ENCODE peak calls at places on chromosomes 1 and 21, in seven cellular contexts. Q is transverse colon, E is HepG2, H is sigmoid colon, W is stomach, C is A549, B is GM12878. O is an unnamed sample. For H3K4me1 and H3K9me3, the result is how much of the 10 kb centered on the place peaks cover.

GRCh38 chr1:24364975-24365678 is 46.0 kb downstream of the GRHL3 start:
- DNase-seq in H (peak), W (no peak), Q (no peak), C (peak), B (peak), E (no peak), O (no peak)

GRCh38 chr1:205396972-205397616 is 24.8 kb downstream of the LEMD1 start:
- DNase-seq in B (peak), C (peak), Q (peak), E (peak), H (no peak), W (no peak), O (no peak)

GRCh38 chr1:244801246-244801645 is 34.2 kb upstream of the COX20 start:
- DNase-seq in Q (peak), H (no peak), B (no peak), W (peak), C (peak), E (peak), O (peak)

GRCh38 chr1:87853576-87854351 is 525.1 kb downstream of the LMO4 start:
- DNase-seq in C (no peak), E (no peak), W (no peak), H (no peak), B (no peak), Q (no peak), O (no peak)

GRCh38 chr1:209405183-209405823 is 178.2 kb upstream of the CAMK1G start:
- DNase-seq in H (no peak), C (no peak), Q (no peak), E (no peak), B (no peak), W (no peak), O (no peak)

GRCh38 chr1:10693497-10694273 is 102.8 kb downstream of the CASZ1 start:
- DNase-seq in B (no peak), E (no peak), W (no peak), C (peak), H (no peak), Q (peak), O (peak)

GRCh38 chr21:21845901-21846396 is 847.7 kb downstream of the NCAM2 start:
- DNase-seq in H (no peak), W (no peak), C (no peak), E (no peak), B (no peak), Q (no peak), O (no peak)

GRCh38 chr1:233304489-233305102 is 9.1 kb upstream of the PCNX2 start:
- DNase-seq in W (no peak), Q (no peak), H (no peak), B (no peak), C (no peak), E (no peak), O (no peak)

GRCh38 chr1:87888456-87888855 is 559.8 kb downstream of the LMO4 start:
- DNase-seq in H (no peak), W (no peak), Q (no peak), C (peak), B (no peak), E (no peak), O (no peak)

GRCh38 chr1:14650951-14651350 is 52.5 kb downstream of the KAZN start:
- DNase-seq in Q (no peak), H (no peak), W (no peak), E (no peak), B (no peak), C (no peak), O (no peak)

GRCh38 chr1:96808186-96808585 is 86.6 kb downstream of the PTBP2 start:
- DNase-seq in Q (no peak), B (no peak), W (no peak), H (no peak), E (no peak), C (no peak), O (no peak)

GRCh38 chr1:151008244-151009205 is at the start of gene PRUNE1:
- DNase-seq in Q (peak), B (peak), C (peak), W (peak), H (peak), E (peak), O (peak)

GRCh38 chr1:82838066-82838465 is 1037.3 kb downstream of the ADGRL2 start:
- DNase-seq in H (no peak), W (no peak), Q (no peak), C (no peak), B (no peak), E (no peak), O (no peak)

GRCh38 chr1:147890177-147890790 is 12.3 kb upstream of the GJA8 start:
- DNase-seq in H (no peak), Q (peak), C (peak), E (peak), W (peak), B (no peak), O (peak)

GRCh38 chr1:50109647-50110075 is 941 bp downstream of the ELAVL4 start:
- DNase-seq in H (no peak), B (no peak), E (no peak), W (no peak), C (no peak), Q (no peak), O (no peak)

GRCh38 chr1:67367370-67368345 is 60.0 kb downstream of the IL12RB2 start:
- DNase-seq in B (no peak), Q (peak), H (peak), E (peak), C (peak), W (peak), O (peak)

GRCh38 chr1:217062566-217062965 is 339.3 kb upstream of the ESRRG start:
- DNase-seq in B (no peak), H (no peak), C (no peak), E (no peak), W (no peak), Q (no peak), O (no peak)

GRCh38 chr1:153968000-153968363 is 280 bp downstream of the CREB3L4 start:
- DNase-seq in B (no peak), W (peak), C (no peak), Q (peak), H (no peak), E (no peak), O (peak)

GRCh38 chr1:102919659-102920058 is 188.7 kb downstream of the COL11A1 start:
- DNase-seq in B (no peak), C (no peak), H (no peak), W (no peak), Q (no peak), E (no peak), O (no peak)

GRCh38 chr1:56817716-56818463 is 1.3 kb downstream of the FYB2 start:
- DNase-seq in B (no peak), W (no peak), E (peak), H (no peak), C (no peak), Q (no peak), O (no peak)

GRCh38 chr1:184771190-184771691 is 16.6 kb upstream of the EDEM3 start:
- DNase-seq in B (no peak), H (no peak), E (no peak), C (no peak), W (peak), Q (peak), O (no peak)

GRCh38 chr21:42973309-42973990 is 912 bp upstream of the PKNOX1 start:
- DNase-seq in C (no peak), E (no peak), W (no peak), Q (no peak), B (no peak), H (peak), O (no peak)

GRCh38 chr1:31745071-31745897 is 18.9 kb downstream of the ADGRB2 start:
- DNase-seq in H (peak), B (no peak), Q (peak), W (peak), E (peak), C (peak), O (peak)

GRCh38 chr1:245807306-245807705 is 652.5 kb downstream of the KIF26B start:
- DNase-seq in C (no peak), Q (no peak), E (no peak), W (no peak), B (peak), H (no peak), O (no peak)

GRCh38 chr1:198206292-198206691 is 49.5 kb downstream of the NEK7 start:
- DNase-seq in C (no peak), H (no peak), W (no peak), E (no peak), Q (no peak), B (no peak), O (no peak)

GRCh38 chr1:85579619-85580018 is 942 bp upstream of the CCN1 start:
- DNase-seq in H (peak), Q (no peak), W (no peak), C (peak), E (no peak), B (no peak), O (peak)

GRCh38 chr1:197911857-197912696 is 5.1 kb upstream of the LHX9 start:
- DNase-seq in C (no peak), Q (no peak), H (no peak), W (no peak), B (no peak), E (no peak), O (peak)

GRCh38 chr1:21963477-21964217 is 13.2 kb upstream of the CELA3B start:
- DNase-seq in C (peak), W (peak), E (peak), H (peak), Q (peak), B (peak), O (peak)

DNA sequence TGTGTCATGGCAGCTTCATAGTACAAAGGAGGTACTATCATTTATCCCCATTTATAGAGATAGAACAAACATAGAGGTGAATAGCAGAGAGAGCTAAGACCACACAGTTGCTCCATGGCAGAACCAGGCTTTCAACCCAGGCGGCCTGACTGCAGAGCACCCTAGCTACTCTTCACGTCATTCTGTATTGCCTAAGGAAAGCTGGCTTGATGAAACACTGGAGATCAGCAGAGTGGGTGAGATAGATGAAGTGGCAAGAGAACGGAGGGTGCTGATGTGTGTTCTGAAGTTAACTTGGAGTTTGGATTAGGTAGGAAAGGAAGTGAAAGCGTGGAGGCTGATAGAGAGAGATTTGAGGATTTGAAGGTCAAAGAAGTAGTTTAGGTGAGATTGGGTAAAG is 47.9 kb upstream of the RWDD3 start:
- DNase-seq in H (no peak), E (no peak), W (no peak), B (no peak), Q (no peak), C (no peak), O (no peak)
- H3K4me1 ChIP-seq in H (under half), E (under half), W (under half), B (under half), Q (under half), C (under half), O (under half)

GRCh38 chr21:38229260-38229877 is 27.4 kb upstream of the KCNJ15 start:
- DNase-seq in W (no peak), E (no peak), C (no peak), Q (no peak), H (no peak), B (no peak), O (peak)
- H3K9me3 ChIP-seq in W (half or more), E (half or more), C (under half), Q (under half), H (under half), B (under half), O (under half)

GRCh38 chr21:37472581-37472980 is 106.0 kb downstream of the DYRK1A start:
- DNase-seq in C (no peak), H (no peak), Q (no peak), W (no peak), B (no peak), E (no peak), O (no peak)

GRCh38 chr21:37463083-37463780 is 96.7 kb downstream of the DYRK1A start:
- DNase-seq in C (peak), B (peak), E (peak), W (peak), Q (no peak), H (no peak), O (no peak)

GRCh38 chr21:37469441-37469840 is 102.9 kb downstream of the DYRK1A start:
- DNase-seq in E (no peak), W (no peak), B (no peak), Q (no peak), H (no peak), C (no peak), O (no peak)

GRCh38 chr21:37462087-37462861 is 95.7 kb downstream of the DYRK1A start:
- DNase-seq in Q (no peak), W (no peak), H (no peak), C (no peak), B (no peak), E (peak), O (no peak)

GRCh38 chr21:37467082-37467481 is 100.5 kb downstream of the DYRK1A start:
- DNase-seq in B (no peak), C (no peak), E (no peak), W (no peak), H (no peak), Q (no peak), O (no peak)
- TF ChIP-seq EP300 in B (no peak), C (no peak), E (no peak), W (no peak), H (no peak), Q (no peak), O (no peak)

GRCh38 chr1:156894711-156895407 is 1.3 kb downstream of the PEAR1 start:
- DNase-seq in Q (no peak), B (no peak), C (no peak), E (no peak), W (no peak), H (no peak), O (no peak)

GRCh38 chr1:156895408-156895874 is 1.9 kb downstream of the PEAR1 start:
- DNase-seq in B (no peak), C (no peak), W (no peak), E (no peak), Q (no peak), H (no peak), O (no peak)

GRCh38 chr1:156894001-156894400 is 483 bp downstream of the PEAR1 start:
- DNase-seq in H (no peak), E (no peak), Q (no peak), C (no peak), W (no peak), B (no peak), O (no peak)

GRCh38 chr1:156892190-156893047 is 1.1 kb upstream of the PEAR1 start:
- DNase-seq in B (no peak), C (peak), H (peak), E (peak), W (peak), Q (peak), O (peak)

DNA sequence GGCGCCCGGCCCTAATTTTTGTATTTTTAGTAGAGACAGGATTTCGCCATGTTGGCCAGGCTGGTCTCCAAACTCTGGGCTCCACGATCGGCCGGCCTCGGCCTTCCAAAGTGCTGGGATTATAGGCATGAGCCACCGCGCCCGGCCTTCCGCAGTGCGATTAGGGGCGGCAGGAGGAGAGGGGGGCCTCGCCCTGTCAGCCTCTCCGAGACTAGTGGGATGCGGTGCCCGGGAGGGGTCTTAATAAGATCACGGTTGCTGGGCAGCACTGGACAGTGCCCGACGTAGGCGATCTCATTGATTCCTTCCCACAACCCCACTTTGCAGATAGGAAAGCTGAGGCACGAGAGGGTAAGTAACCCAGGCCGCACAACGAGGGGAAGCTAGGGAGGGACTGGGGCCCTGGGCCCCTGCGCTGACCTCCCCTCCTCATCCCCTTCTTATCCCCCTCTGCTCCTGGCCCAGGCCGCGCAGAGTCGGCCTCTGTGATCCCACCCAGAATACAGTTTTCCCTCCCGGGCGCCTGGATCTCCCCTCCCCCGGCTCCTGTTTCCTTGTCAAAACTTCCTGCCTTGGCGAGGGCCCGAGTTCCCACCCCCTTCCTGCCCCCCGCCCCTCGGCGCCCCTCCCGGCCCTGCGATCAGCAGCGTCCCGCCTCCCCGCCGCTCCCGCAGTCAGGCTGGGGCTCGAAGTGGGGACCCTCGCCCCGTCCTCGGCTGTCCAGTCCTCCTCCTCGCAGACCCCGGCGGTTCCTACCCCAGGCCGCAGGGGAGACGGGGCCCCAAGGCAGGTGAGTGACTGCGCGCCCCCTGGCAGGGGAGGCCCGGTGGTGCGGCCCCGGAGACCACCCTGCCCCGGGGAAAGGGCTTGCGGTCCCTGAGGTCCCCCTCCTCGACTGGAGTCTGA is at the start of gene PEAR1:
- DNase-seq in W (no peak), H (peak), Q (no peak), C (no peak), E (no peak), B (no peak), O (no peak)
- H3K4me1 ChIP-seq in W (half or more), H (under half), Q (under half), C (under half), E (under half), B (under half), O (under half)

GRCh38 chr1:152481869-152482664 is 28.5 kb upstream of the LCE5A start:
- DNase-seq in B (no peak), E (no peak), C (no peak), H (no peak), W (no peak), Q (peak), O (no peak)
- H3K9me3 ChIP-seq in B (under half), E (under half), C (under half), H (under half), W (under half), Q (under half), O (under half)

DNA sequence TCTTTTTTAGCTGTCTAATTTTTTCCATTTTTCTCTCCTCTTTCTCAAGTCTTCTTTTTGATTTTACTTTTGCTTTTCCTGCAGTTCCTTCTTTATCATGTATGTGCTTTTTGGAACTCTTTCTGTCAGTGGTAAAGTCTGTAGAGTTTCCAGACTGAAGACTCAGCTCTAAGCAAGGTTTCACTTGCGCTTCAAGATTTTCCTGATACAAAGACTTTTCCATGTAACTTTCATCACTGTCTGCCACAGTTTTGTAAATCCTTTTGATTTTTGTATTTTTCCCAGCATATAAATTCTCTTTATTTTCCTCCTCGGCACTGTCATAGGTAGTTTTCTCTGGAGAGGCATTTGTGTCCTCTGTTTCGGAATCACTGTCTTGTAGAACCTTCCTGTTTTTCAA is 5.5 kb downstream of the CLSPN start:
- DNase-seq in H (no peak), W (no peak), B (no peak), C (no peak), Q (no peak), E (no peak), O (no peak)
- TF ChIP-seq EP300 in H (no peak), W (no peak), B (no peak), C (no peak), Q (no peak), E (no peak), O (no peak)

DNA sequence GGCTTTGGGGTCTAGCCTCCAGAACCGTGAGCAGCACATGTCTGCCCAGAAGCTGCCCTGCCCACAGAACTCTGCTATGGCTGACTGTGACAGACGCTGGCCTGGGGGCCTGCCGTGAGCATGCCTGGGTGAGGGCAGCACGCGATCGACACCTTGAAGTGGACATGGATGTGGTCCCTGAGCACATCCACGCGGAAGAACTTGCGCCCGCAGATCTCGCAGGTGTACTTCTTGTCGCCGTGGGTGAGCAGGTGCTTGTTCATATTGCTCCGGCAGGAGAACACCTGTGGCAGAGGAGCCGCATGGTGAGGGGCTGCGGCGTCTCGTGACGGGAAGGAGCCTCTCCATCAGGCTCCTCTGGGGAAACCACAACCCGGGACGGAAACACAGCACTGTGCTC is 56.0 kb downstream of the PRDM15 start:
- DNase-seq in C (no peak), Q (no peak), E (no peak), W (no peak), B (no peak), H (peak), O (no peak)
- H3K4me1 ChIP-seq in C (under half), Q (under half), E (under half), W (under half), B (under half), H (under half), O (under half)

O was measured in upper lobe of left lung.